ENCODE peak calls at places on chromosomes 16 and 17, in nine cellular contexts. W is A549; O is lower leg skin; M is CD8-positive, alpha-beta T cell; H is uterus; Q is HL-60; I is astrocyte of the cerebellum; E is body of pancreas; S is psoas muscle. A is an unnamed sample.

GRCh38 chr16:12111223-12111622 is 134.7 kb downstream of the SNX29 start:
- DNase-seq in W (no peak), O (no peak), M (no peak), H (no peak), Q (peak), I (no peak), E (no peak), S (no peak), A (no peak)

GRCh38 chr16:82917886-82918595 is 291.3 kb downstream of the CDH13 start:
- DNase-seq in W (no peak), O (no peak), M (no peak), H (no peak), Q (no peak), I (no peak), E (no peak), S (no peak), A (no peak)

GRCh38 chr16:70688266-70688742 is 2.5 kb upstream of the MTSS2 start:
- DNase-seq in W (no peak), O (no peak), M (no peak), H (peak), Q (no peak), I (peak), E (no peak), S (peak), A (no peak)

GRCh38 chr16:86052926-86053325 is 154.0 kb downstream of the IRF8 start:
- DNase-seq in W (no peak), O (no peak), M (no peak), H (no peak), Q (no peak), I (no peak), E (no peak), S (no peak), A (no peak)

GRCh38 chr17:47604268-47604927 is 45.3 kb upstream of the KPNB1 start:
- DNase-seq in W (no peak), O (no peak), M (no peak), H (no peak), Q (no peak), I (peak), E (no peak), S (no peak), A (no peak)

GRCh38 chr16:83842755-83843507 is 35.2 kb downstream of the HSBP1 start:
- DNase-seq in W (no peak), O (no peak), M (no peak), H (no peak), Q (peak), I (no peak), E (no peak), S (no peak), A (no peak)

GRCh38 chr17:43582426-43582825 is 36.3 kb upstream of the ETV4 start:
- DNase-seq in W (no peak), O (no peak), M (no peak), H (no peak), Q (no peak), I (no peak), E (no peak), S (no peak), A (no peak)

GRCh38 chr16:11949527-11949926 is 7.7 kb upstream of the NPIPB2 start:
- DNase-seq in W (peak), O (peak), M (no peak), H (no peak), Q (peak), I (no peak), E (peak), S (no peak), A (peak)

GRCh38 chr16:79318137-79318899 is 282.2 kb downstream of the MAF start:
- DNase-seq in W (no peak), O (no peak), M (no peak), H (no peak), Q (no peak), I (no peak), E (no peak), S (peak), A (no peak)

GRCh38 chr17:1792495-1793446 is 30.9 kb downstream of the SERPINF1 start:
- DNase-seq in W (no peak), O (no peak), M (no peak), H (peak), Q (no peak), I (no peak), E (no peak), S (no peak), A (no peak)

GRCh38 chr17:59521465-59522126 is 43.8 kb upstream of the DHX40 start:
- DNase-seq in W (peak), O (peak), M (peak), H (peak), Q (peak), I (peak), E (peak), S (peak), A (peak)

GRCh38 chr16:16045311-16045710 is 95.9 kb downstream of the ABCC1 start:
- DNase-seq in W (no peak), O (no peak), M (no peak), H (no peak), Q (no peak), I (no peak), E (no peak), S (no peak), A (no peak)

GRCh38 chr16:86370036-86370435 is 140.3 kb upstream of the FOXF1 start:
- DNase-seq in W (no peak), O (no peak), M (no peak), H (no peak), Q (no peak), I (no peak), E (no peak), S (no peak), A (no peak)

GRCh38 chr16:85767569-85767968 is 16.7 kb upstream of the C16orf74 start:
- DNase-seq in W (peak), O (no peak), M (no peak), H (no peak), Q (no peak), I (no peak), E (no peak), S (no peak), A (no peak)

GRCh38 chr17:80855968-80856862 is 135.4 kb upstream of the CHMP6 start:
- DNase-seq in W (peak), O (peak), M (no peak), H (no peak), Q (peak), I (peak), E (no peak), S (peak), A (no peak)

GRCh38 chr16:71943887-71944286 is 48.6 kb downstream of the IST1 start:
- DNase-seq in W (no peak), O (no peak), M (no peak), H (no peak), Q (no peak), I (no peak), E (no peak), S (no peak), A (no peak)

GRCh38 chr16:88763502-88764053 is 21.4 kb downstream of the PIEZO1 start:
- DNase-seq in W (no peak), O (no peak), M (no peak), H (no peak), Q (no peak), I (no peak), E (peak), S (no peak), A (no peak)

GRCh38 chr16:4515611-4516233 is 22.9 kb downstream of the CDIP1 start:
- DNase-seq in W (no peak), O (no peak), M (no peak), H (no peak), Q (peak), I (no peak), E (no peak), S (no peak), A (no peak)

DNA sequence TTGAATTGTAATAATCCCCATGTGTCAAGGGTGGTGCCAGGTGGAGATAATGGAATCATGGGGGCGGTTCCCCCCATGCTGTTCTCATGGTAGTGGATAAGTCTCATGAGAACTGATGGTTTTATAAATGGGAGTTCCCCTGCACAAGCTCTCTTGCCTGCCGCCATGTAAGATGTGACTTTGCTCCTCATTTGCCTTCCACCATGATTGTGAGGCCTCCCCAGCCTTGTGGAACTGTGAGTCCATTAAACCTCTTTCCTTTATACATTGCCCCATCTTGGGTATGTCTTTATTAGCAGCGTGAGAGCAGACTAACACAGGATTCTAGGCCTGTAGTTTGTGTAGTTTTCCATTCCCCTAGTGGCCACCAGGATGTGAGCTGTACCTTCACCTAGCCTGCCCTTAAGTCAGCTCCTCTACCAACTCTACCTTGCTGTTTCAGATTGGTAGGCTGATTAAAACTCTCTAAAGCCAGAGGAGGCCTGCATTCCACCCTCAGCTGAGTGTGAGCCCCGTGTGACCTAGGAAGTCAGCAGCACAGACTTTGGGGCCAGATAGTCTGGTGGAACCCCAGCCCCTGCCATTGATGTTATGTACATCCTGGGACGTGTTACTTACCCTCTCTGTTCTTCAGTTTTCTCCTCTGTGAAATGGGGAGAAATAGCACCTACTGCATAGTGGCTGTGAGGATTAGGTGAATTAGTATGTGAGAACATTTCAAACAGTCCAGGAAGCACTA is 252.4 kb upstream of the CACNG5 start:
- DNase-seq in W (no peak), O (no peak), M (no peak), H (no peak), Q (no peak), I (no peak), E (no peak), S (no peak), A (no peak)
- TF ChIP-seq CTCF in W (no peak), O (no peak), M (no peak), H (no peak), Q (no peak), I (no peak), E (no peak), S (no peak), A (no peak)

GRCh38 chr17:7833795-7834553 is at the start of gene KDM6B:
- DNase-seq in W (peak), O (peak), M (peak), H (peak), Q (peak), I (peak), E (peak), S (peak), A (peak)
- TF ChIP-seq CTCF in W (no peak), O (no peak), M (no peak), H (peak), Q (no peak), I (no peak), E (no peak), S (peak), A (no peak)

GRCh38 chr17:66915792-66916191 is 48.7 kb upstream of the CACNG4 start:
- DNase-seq in W (no peak), O (no peak), M (no peak), H (no peak), Q (no peak), I (no peak), E (no peak), S (no peak), A (no peak)

GRCh38 chr17:66910651-66911285 is 53.7 kb upstream of the CACNG4 start:
- DNase-seq in W (no peak), O (no peak), M (no peak), H (no peak), Q (no peak), I (no peak), E (no peak), S (no peak), A (no peak)

GRCh38 chr17:66916946-66917345 is 47.6 kb upstream of the CACNG4 start:
- DNase-seq in W (no peak), O (no peak), M (no peak), H (no peak), Q (no peak), I (no peak), E (no peak), S (no peak), A (no peak)

GRCh38 chr17:66918896-66919295 is 45.6 kb upstream of the CACNG4 start:
- DNase-seq in W (no peak), O (no peak), M (no peak), H (no peak), Q (no peak), I (no peak), E (no peak), S (no peak), A (no peak)

GRCh38 chr17:66915204-66915611 is 49.3 kb upstream of the CACNG4 start:
- DNase-seq in W (peak), O (no peak), M (no peak), H (no peak), Q (no peak), I (no peak), E (peak), S (no peak), A (no peak)
- TF ChIP-seq CTCF in W (peak), O (no peak), M (no peak), H (no peak), Q (no peak), I (peak), E (peak), S (peak), A (no peak)

GRCh38 chr16:57301126-57301817 is 16.8 kb upstream of the PLLP start:
- DNase-seq in W (no peak), O (no peak), M (no peak), H (peak), Q (no peak), I (no peak), E (no peak), S (no peak), A (no peak)

GRCh38 chr16:57299719-57300386 is 15.4 kb upstream of the PLLP start:
- DNase-seq in W (peak), O (peak), M (peak), H (peak), Q (peak), I (peak), E (peak), S (peak), A (peak)

GRCh38 chr16:57300387-57301125 is 16.1 kb upstream of the PLLP start:
- DNase-seq in W (peak), O (peak), M (peak), H (peak), Q (peak), I (peak), E (peak), S (peak), A (peak)

GRCh38 chr16:57297856-57298255 is 13.4 kb upstream of the PLLP start:
- DNase-seq in W (no peak), O (no peak), M (peak), H (no peak), Q (peak), I (no peak), E (peak), S (no peak), A (no peak)

DNA sequence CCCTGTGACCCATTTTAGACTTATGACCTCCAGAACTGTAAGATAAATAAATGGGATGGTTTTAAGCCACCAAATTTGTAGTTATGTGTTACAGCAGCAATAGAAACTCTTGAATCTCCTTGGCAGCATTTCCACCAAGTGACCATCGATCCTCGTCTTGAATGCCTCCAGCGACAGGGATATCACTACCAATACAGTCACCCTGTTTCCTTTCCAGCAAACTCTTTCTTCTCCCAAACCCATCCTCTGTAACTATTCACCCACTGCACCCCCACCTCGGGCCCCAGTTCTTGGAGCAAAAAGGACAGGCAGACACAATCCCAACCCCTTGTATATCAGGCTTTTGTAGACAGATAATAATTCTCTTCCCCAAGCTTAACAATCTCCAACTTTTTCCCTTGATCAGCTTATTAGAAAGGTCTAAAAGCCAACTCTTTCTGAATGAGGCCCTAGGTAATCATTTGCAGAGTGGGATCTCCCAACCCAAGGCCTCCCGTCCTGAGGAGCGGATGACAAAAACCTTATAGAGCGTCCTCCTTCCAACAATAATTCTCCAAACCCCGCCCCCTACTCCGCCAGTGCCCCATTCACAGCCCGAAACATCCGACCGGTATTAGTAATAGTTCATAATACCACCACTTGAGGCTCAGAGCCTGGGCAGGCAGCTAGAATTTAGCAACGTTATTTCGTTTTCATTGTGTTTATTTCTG is 14.7 kb upstream of the PLLP start:
- DNase-seq in W (peak), O (peak), M (no peak), H (no peak), Q (no peak), I (no peak), E (peak), S (peak), A (peak)
- TF ChIP-seq CTCF in W (peak), O (no peak), M (no peak), H (no peak), Q (no peak), I (no peak), E (no peak), S (peak), A (no peak)

DNA sequence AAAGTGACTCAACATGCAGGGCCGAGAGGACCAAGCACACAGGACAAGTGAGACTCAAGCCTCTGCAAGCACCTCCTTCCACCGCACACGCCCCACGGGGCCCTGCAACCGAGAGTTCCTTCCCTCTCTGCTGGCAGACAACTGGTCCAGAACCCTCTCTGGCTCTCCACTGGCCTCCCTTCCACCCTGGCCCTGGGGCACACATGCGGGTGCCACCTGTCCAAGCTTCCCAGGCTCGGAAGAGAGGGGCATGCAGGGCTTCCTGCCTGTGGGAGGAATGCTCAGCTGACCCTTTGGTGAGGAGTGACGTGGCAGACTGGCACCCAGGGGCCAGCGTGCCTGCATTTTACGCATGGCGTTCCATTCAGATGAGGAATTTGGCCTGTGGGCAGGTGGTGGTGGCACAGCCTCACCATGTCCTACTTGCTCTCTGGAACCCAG is 59.8 kb downstream of the PIPOX start:
- DNase-seq in W (no peak), O (no peak), M (no peak), H (no peak), Q (no peak), I (no peak), E (peak), S (peak), A (no peak)
- TF ChIP-seq CTCF in W (no peak), O (no peak), M (no peak), H (no peak), Q (no peak), I (no peak), E (no peak), S (no peak), A (no peak)

DNA sequence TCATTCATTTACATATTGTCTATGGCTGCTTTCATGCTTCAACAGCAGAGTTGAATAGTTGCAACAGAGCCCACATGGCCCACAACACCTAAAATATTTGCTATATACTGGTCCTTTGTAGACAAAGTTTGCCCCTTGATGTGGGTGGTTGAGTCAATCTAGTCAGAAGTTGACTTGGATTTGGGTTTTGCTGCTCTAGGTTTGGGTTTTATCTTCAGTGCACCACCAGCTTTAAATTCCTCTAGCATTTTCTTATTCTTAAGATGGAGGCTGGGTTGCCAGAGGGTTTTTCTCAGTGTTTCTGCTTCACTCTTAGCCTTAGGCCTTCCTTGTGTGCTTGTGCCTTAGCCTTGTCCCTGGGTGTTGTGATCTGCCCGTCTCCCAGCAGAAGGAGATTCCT is 51.0 kb downstream of the CCDC182 start:
- DNase-seq in W (no peak), O (no peak), M (no peak), H (no peak), Q (no peak), I (no peak), E (no peak), S (no peak), A (no peak)
- TF ChIP-seq CTCF in W (no peak), O (no peak), M (no peak), H (no peak), Q (no peak), I (no peak), E (no peak), S (no peak), A (no peak)

DNA sequence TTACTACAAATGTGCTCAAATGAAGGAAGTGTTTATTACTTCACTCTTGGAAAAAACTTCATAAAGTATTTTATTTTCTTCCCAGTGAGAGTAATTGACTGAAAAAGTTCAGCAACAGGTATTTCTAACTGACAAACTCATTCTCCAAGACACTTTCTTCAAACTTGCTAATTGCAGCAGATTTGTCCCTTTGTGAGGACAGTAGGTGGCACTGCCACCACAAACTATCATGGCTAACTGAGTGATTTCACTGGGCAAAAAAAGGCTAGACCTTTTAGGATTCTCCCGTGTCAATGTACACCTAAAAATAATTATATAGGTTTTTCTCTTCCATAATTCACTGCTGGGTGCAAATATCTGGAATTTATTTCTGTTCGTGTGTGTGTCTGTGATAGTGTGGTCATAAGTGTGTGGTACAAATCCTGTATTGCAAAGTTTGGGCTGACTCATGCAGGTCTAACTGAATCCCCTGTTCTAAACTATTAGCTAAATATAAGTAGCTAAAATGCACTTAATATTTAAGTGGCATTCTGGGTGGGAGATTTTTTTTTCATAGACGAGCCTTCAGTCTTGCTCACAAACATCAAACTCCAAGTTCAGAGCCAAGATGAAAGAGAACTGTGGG is 3.9 kb downstream of the HS3ST3A1 start:
- DNase-seq in W (peak), O (no peak), M (no peak), H (no peak), Q (peak), I (no peak), E (no peak), S (no peak), A (peak)
- TF ChIP-seq CTCF in W (peak), O (no peak), M (peak), H (no peak), Q (no peak), I (peak), E (peak), S (peak), A (peak)

GRCh38 chr17:6660101-6660500 is 8.5 kb downstream of the C17orf100 start:
- DNase-seq in W (no peak), O (no peak), M (no peak), H (no peak), Q (peak), I (no peak), E (no peak), S (no peak), A (no peak)

GRCh38 chr17:6657633-6658287 is 6.2 kb downstream of the C17orf100 start:
- DNase-seq in W (no peak), O (no peak), M (no peak), H (no peak), Q (no peak), I (no peak), E (no peak), S (no peak), A (no peak)

GRCh38 chr17:6660765-6661463 is 9.4 kb downstream of the C17orf100 start:
- DNase-seq in W (no peak), O (no peak), M (no peak), H (no peak), Q (peak), I (no peak), E (no peak), S (no peak), A (no peak)

GRCh38 chr17:6651483-6652452 is at the start of the genes C17orf100 and MED31:
- DNase-seq in W (peak), O (peak), M (peak), H (peak), Q (peak), I (peak), E (peak), S (peak), A (peak)

GRCh38 chr17:6654816-6655731 is 3.5 kb downstream of the C17orf100 start:
- DNase-seq in W (no peak), O (no peak), M (no peak), H (no peak), Q (no peak), I (no peak), E (peak), S (no peak), A (no peak)
- TF ChIP-seq CTCF in W (no peak), O (no peak), M (no peak), H (no peak), Q (no peak), I (peak), E (peak), S (no peak), A (no peak)